ENCODE peak calls at places on chromosomes 4 and X, in five cellular contexts. One of them, this sample, is unnamed.

GRCh38 chr4:2083116-2083825 is 24.1 kb downstream of the NAT8L start:
- DNase-seq in SK-N-SH: no peak
- DNase-seq in IMR-90: no peak
- DNase-seq in GM12878: no peak
- DNase-seq in K562: no peak
- DNase-seq in this sample: no peak

GRCh38 chr4:88033309-88033708 is 25.9 kb downstream of the PKD2 start:
- DNase-seq in SK-N-SH: peak; percentile 54
- DNase-seq in K562: peak; percentile 22
- DNase-seq in GM12878: no peak
- DNase-seq in IMR-90: peak; percentile 72
- DNase-seq in this sample: peak; percentile 71

GRCh38 chr4:154589296-154590197 is 995 bp downstream of the FGA start:
- DNase-seq in K562: no peak
- DNase-seq in GM12878: no peak
- DNase-seq in IMR-90: no peak
- DNase-seq in SK-N-SH: no peak
- DNase-seq in this sample: no peak

GRCh38 chr4:136653640-136654406 is 878.5 kb downstream of the PCDH18 start:
- DNase-seq in GM12878: no peak
- DNase-seq in SK-N-SH: no peak
- DNase-seq in IMR-90: no peak
- DNase-seq in K562: no peak
- DNase-seq in this sample: no peak

GRCh38 chr4:41028392-41029076 is 185.8 kb downstream of the APBB2 start:
- DNase-seq in K562: no peak
- DNase-seq in GM12878: peak; percentile 15
- DNase-seq in SK-N-SH: no peak
- DNase-seq in IMR-90: peak; percentile 67
- DNase-seq in this sample: no peak

GRCh38 chrX:105872921-105873320 is 50.6 kb downstream of the NRK start:
- DNase-seq in K562: no peak
- DNase-seq in IMR-90: no peak
- DNase-seq in SK-N-SH: no peak
- DNase-seq in GM12878: no peak
- DNase-seq in this sample: no peak

GRCh38 chr4:101556845-101557244 is 209.5 kb upstream of the PPP3CA start:
- DNase-seq in K562: no peak
- DNase-seq in SK-N-SH: no peak
- DNase-seq in GM12878: no peak
- DNase-seq in IMR-90: no peak
- DNase-seq in this sample: no peak

GRCh38 chrX:39816871-39817731 is 280.7 kb downstream of the BCOR start:
- DNase-seq in IMR-90: peak; percentile 54
- DNase-seq in GM12878: no peak
- DNase-seq in K562: peak; percentile 17
- DNase-seq in SK-N-SH: no peak
- DNase-seq in this sample: no peak

GRCh38 chr4:68874507-68874906 is 58.7 kb downstream of the UGT2B10 start:
- DNase-seq in GM12878: no peak
- DNase-seq in SK-N-SH: no peak
- DNase-seq in K562: no peak
- DNase-seq in IMR-90: no peak
- DNase-seq in this sample: no peak

GRCh38 chr4:118994030-118994429 is 105.4 kb downstream of the SYNPO2 start:
- DNase-seq in K562: no peak
- DNase-seq in GM12878: no peak
- DNase-seq in IMR-90: peak; percentile 97
- DNase-seq in SK-N-SH: no peak
- DNase-seq in this sample: no peak

GRCh38 chr4:155119006-155119405 is 89.4 kb upstream of the NPY2R start:
- DNase-seq in K562: no peak
- DNase-seq in SK-N-SH: no peak
- DNase-seq in GM12878: no peak
- DNase-seq in IMR-90: no peak
- DNase-seq in this sample: no peak

GRCh38 chr4:101439926-101440325 is 92.6 kb upstream of the PPP3CA start:
- DNase-seq in GM12878: no peak
- DNase-seq in IMR-90: peak; percentile 15
- DNase-seq in SK-N-SH: no peak
- DNase-seq in K562: no peak
- DNase-seq in this sample: no peak

GRCh38 chr4:3010577-3010976 is 47.2 kb downstream of the GRK4 start:
- DNase-seq in IMR-90: no peak
- DNase-seq in SK-N-SH: no peak
- DNase-seq in GM12878: no peak
- DNase-seq in K562: no peak
- DNase-seq in this sample: no peak

GRCh38 chr4:160887668-160888067 is 1276.1 kb downstream of the FSTL5 start:
- DNase-seq in K562: no peak
- DNase-seq in SK-N-SH: no peak
- DNase-seq in IMR-90: no peak
- DNase-seq in GM12878: no peak
- DNase-seq in this sample: no peak

GRCh38 chr4:19930742-19931141 is 321.0 kb upstream of the SLIT2 start:
- DNase-seq in IMR-90: no peak
- DNase-seq in K562: no peak
- DNase-seq in GM12878: no peak
- DNase-seq in SK-N-SH: no peak
- DNase-seq in this sample: no peak

GRCh38 chr4:141912831-141913230 is 276.4 kb downstream of the IL15 start:
- DNase-seq in SK-N-SH: peak; percentile 75
- DNase-seq in GM12878: no peak
- DNase-seq in K562: peak; percentile 61
- DNase-seq in IMR-90: peak; percentile 14
- DNase-seq in this sample: no peak

GRCh38 chr4:94372579-94372978 is 29.9 kb upstream of the HPGDS start:
- DNase-seq in IMR-90: no peak
- DNase-seq in K562: no peak
- DNase-seq in SK-N-SH: no peak
- DNase-seq in GM12878: no peak
- DNase-seq in this sample: no peak

GRCh38 chrX:8987672-8988250 is 46.2 kb downstream of the FAM9B start:
- DNase-seq in SK-N-SH: no peak
- DNase-seq in IMR-90: no peak
- DNase-seq in GM12878: no peak
- DNase-seq in K562: no peak
- DNase-seq in this sample: no peak

GRCh38 chrX:2423293-2423692 is 77.5 kb downstream of the DHRSX start:
- DNase-seq in SK-N-SH: no peak
- DNase-seq in K562: no peak
- DNase-seq in IMR-90: peak; percentile 51
- DNase-seq in GM12878: no peak
- DNase-seq in this sample: no peak

GRCh38 chr4:7341486-7342222 is 93.1 kb downstream of the PSAPL1 start:
- DNase-seq in IMR-90: peak; percentile 67
- DNase-seq in SK-N-SH: no peak
- DNase-seq in K562: no peak
- DNase-seq in GM12878: no peak
- DNase-seq in this sample: no peak
- TF ChIP-seq MXI1 in IMR-90: no peak
- TF ChIP-seq MXI1 in SK-N-SH: no peak
- TF ChIP-seq MXI1 in K562: no peak
- TF ChIP-seq MXI1 in GM12878: no peak
- TF ChIP-seq MXI1 in this sample: no peak

GRCh38 chr4:144423930-144424329 is 222.0 kb upstream of the HHIP start:
- DNase-seq in IMR-90: no peak
- DNase-seq in SK-N-SH: no peak
- DNase-seq in K562: no peak
- DNase-seq in GM12878: no peak
- DNase-seq in this sample: no peak

GRCh38 chr4:144421839-144422565 is 224.0 kb upstream of the HHIP start:
- DNase-seq in GM12878: no peak
- DNase-seq in IMR-90: no peak
- DNase-seq in K562: no peak
- DNase-seq in SK-N-SH: no peak
- DNase-seq in this sample: no peak

GRCh38 chr4:144421056-144421455 is 224.9 kb upstream of the HHIP start:
- DNase-seq in SK-N-SH: no peak
- DNase-seq in IMR-90: no peak
- DNase-seq in K562: no peak
- DNase-seq in GM12878: no peak
- DNase-seq in this sample: no peak
- H3K4me1 ChIP-seq in SK-N-SH: no peaks in the 10 kb centered on the region
- H3K4me1 ChIP-seq in IMR-90: no peaks in the 10 kb centered on the region
- H3K4me1 ChIP-seq in K562: no peaks in the 10 kb centered on the region
- H3K4me1 ChIP-seq in GM12878: no peaks in the 10 kb centered on the region
- H3K4me1 ChIP-seq in this sample: no peaks in the 10 kb centered on the region

GRCh38 chr4:887034-887763 is 44.9 kb downstream of the GAK start:
- DNase-seq in SK-N-SH: no peak
- DNase-seq in GM12878: no peak
- DNase-seq in IMR-90: no peak
- DNase-seq in K562: no peak
- DNase-seq in this sample: no peak

GRCh38 chr4:884259-884658 is 47.9 kb downstream of the GAK start:
- DNase-seq in GM12878: no peak
- DNase-seq in K562: no peak
- DNase-seq in IMR-90: no peak
- DNase-seq in SK-N-SH: no peak
- DNase-seq in this sample: no peak

GRCh38 chr4:883377-884095 is 48.6 kb downstream of the GAK start:
- DNase-seq in IMR-90: no peak
- DNase-seq in K562: no peak
- DNase-seq in GM12878: no peak
- DNase-seq in SK-N-SH: no peak
- DNase-seq in this sample: no peak

GRCh38 chr4:886244-886643 is 45.9 kb downstream of the GAK start:
- DNase-seq in GM12878: no peak
- DNase-seq in IMR-90: no peak
- DNase-seq in K562: no peak
- DNase-seq in SK-N-SH: no peak
- DNase-seq in this sample: no peak

GRCh38 chr4:885353-885752 is 46.8 kb downstream of the GAK start:
- DNase-seq in IMR-90: no peak
- DNase-seq in GM12878: no peak
- DNase-seq in SK-N-SH: no peak
- DNase-seq in K562: no peak
- DNase-seq in this sample: no peak
- H3K36me3 ChIP-seq in IMR-90: peaks cover 74% of the 10 kb centered on the region
- H3K36me3 ChIP-seq in GM12878: peaks cover 36% of the 10 kb centered on the region
- H3K36me3 ChIP-seq in SK-N-SH: peaks cover 6% of the 10 kb centered on the region
- H3K36me3 ChIP-seq in K562: peaks cover 93% of the 10 kb centered on the region
- H3K36me3 ChIP-seq in this sample: peaks cover 14% of the 10 kb centered on the region

GRCh38 chrX:132023117-132023895 is at the start of gene STK26:
- DNase-seq in GM12878: no peak
- DNase-seq in SK-N-SH: peak; percentile 77
- DNase-seq in K562: peak; percentile 81
- DNase-seq in IMR-90: no peak
- DNase-seq in this sample: peak; percentile 44

GRCh38 chrX:132022863-132023116 is 312 bp upstream of the STK26 start:
- DNase-seq in K562: no peak
- DNase-seq in SK-N-SH: no peak
- DNase-seq in IMR-90: no peak
- DNase-seq in GM12878: no peak
- DNase-seq in this sample: no peak

GRCh38 chrX:132025085-132025484 is 2.0 kb downstream of the STK26 start:
- DNase-seq in K562: no peak
- DNase-seq in SK-N-SH: no peak
- DNase-seq in GM12878: no peak
- DNase-seq in IMR-90: no peak
- DNase-seq in this sample: peak; percentile 3

GRCh38 chrX:132022115-132022862 is 813 bp upstream of the STK26 start:
- DNase-seq in IMR-90: no peak
- DNase-seq in GM12878: no peak
- DNase-seq in K562: peak; percentile 13
- DNase-seq in SK-N-SH: peak; percentile 19
- DNase-seq in this sample: peak; percentile 2

GRCh38 chrX:132023896-132024386 is 839 bp downstream of the STK26 start:
- DNase-seq in IMR-90: no peak
- DNase-seq in SK-N-SH: no peak
- DNase-seq in K562: peak; percentile 9
- DNase-seq in GM12878: no peak
- DNase-seq in this sample: no peak
- TF ChIP-seq MXI1 in IMR-90: no peak
- TF ChIP-seq MXI1 in SK-N-SH: no peak
- TF ChIP-seq MXI1 in K562: no peak
- TF ChIP-seq MXI1 in GM12878: no peak
- TF ChIP-seq MXI1 in this sample: no peak

This sample was measured in HepG2.